ENCODE peak calls at places on chromosomes 7 and 10, in eight cellular contexts. F is activated gamma-delta T cell treated with anti-CD3 and anti-CD28 coated beads, Interleukin-2, amount 50 U/mL, for 16 hours; Q is SK-N-MC; C is GM23338; L is A549; K is cardiac muscle cell; M is neural crest cell; P is foreskin keratinocyte. E is an unnamed sample.

GRCh38 chr10:77702166-77702565 is 64.6 kb upstream of the KCNMA1 start:
- DNase-seq in K (peak), F (no peak), C (no peak), L (no peak), M (no peak), P (peak), Q (peak), E (no peak)

GRCh38 chr7:95886501-95887090 is 114.2 kb downstream of the DYNC1I1 start:
- DNase-seq in M (no peak), K (peak), Q (no peak), P (peak), C (peak), F (no peak), L (peak), E (no peak)

GRCh38 chr7:117827861-117828260 is 45.4 kb downstream of the CTTNBP2 start:
- DNase-seq in M (no peak), F (no peak), L (no peak), C (no peak), P (peak), Q (peak), K (no peak), E (no peak)

GRCh38 chr10:101838416-101838970 is 5.1 kb downstream of the KCNIP2 start:
- DNase-seq in C (no peak), K (no peak), F (no peak), L (no peak), Q (no peak), P (no peak), M (no peak), E (no peak)

GRCh38 chr7:45898241-45898640 is 10.0 kb downstream of the IGFBP1 start:
- DNase-seq in M (no peak), L (no peak), C (no peak), Q (no peak), K (no peak), P (no peak), F (no peak), E (no peak)

GRCh38 chr7:591856-592628 is 72.4 kb upstream of the PDGFA start:
- DNase-seq in F (no peak), L (no peak), Q (no peak), K (no peak), C (no peak), P (no peak), M (no peak), E (no peak)

GRCh38 chr10:77806511-77807157 is 119.9 kb downstream of the DLG5 start:
- DNase-seq in C (no peak), L (no peak), F (no peak), M (no peak), P (no peak), Q (no peak), K (no peak), E (no peak)

GRCh38 chr7:48454750-48455192 is 283.5 kb downstream of the ABCA13 start:
- DNase-seq in M (no peak), Q (no peak), K (no peak), L (no peak), C (peak), P (no peak), F (no peak), E (peak)

GRCh38 chr10:34589275-34589674 is 225.8 kb downstream of the PARD3 start:
- DNase-seq in F (no peak), P (no peak), K (no peak), C (no peak), L (no peak), Q (no peak), M (no peak), E (no peak)

GRCh38 chr10:96023168-96023567 is 20.2 kb upstream of the CCNJ start:
- DNase-seq in C (no peak), P (no peak), L (no peak), Q (no peak), F (no peak), M (no peak), K (no peak), E (no peak)

GRCh38 chr10:109902992-109903947 is 20.0 kb downstream of the XPNPEP1 start:
- DNase-seq in K (no peak), M (no peak), C (no peak), P (no peak), Q (no peak), L (no peak), F (no peak), E (no peak)

GRCh38 chr7:76155938-76156337 is 45.8 kb upstream of the SRRM3 start:
- DNase-seq in F (no peak), K (peak), C (no peak), P (peak), M (no peak), Q (no peak), L (no peak), E (no peak)

GRCh38 chr7:114102996-114103395 is 184.2 kb upstream of the PPP1R3A start:
- DNase-seq in F (no peak), K (no peak), Q (no peak), L (no peak), P (no peak), C (no peak), M (no peak), E (no peak)

GRCh38 chr7:98617051-98617959 is at the start of gene NPTX2:
- DNase-seq in L (no peak), F (no peak), P (no peak), K (peak), Q (no peak), C (peak), M (peak), E (peak)

GRCh38 chr10:78600740-78601139 is 468.0 kb upstream of the ZMIZ1 start:
- DNase-seq in M (no peak), L (no peak), F (no peak), K (peak), Q (no peak), P (peak), C (no peak), E (no peak)

GRCh38 chr7:91565499-91566331 is 301.5 kb downstream of the FZD1 start:
- DNase-seq in C (peak), K (no peak), M (no peak), Q (peak), F (no peak), L (no peak), P (no peak), E (peak)

GRCh38 chr10:79056361-79056735 is 12.4 kb upstream of the ZMIZ1 start:
- DNase-seq in M (no peak), K (no peak), F (no peak), Q (no peak), P (no peak), L (no peak), C (no peak), E (no peak)

GRCh38 chr7:111486472-111487142 is 75.7 kb downstream of the IMMP2L start:
- DNase-seq in Q (peak), K (peak), M (no peak), C (peak), P (peak), L (peak), F (no peak), E (peak)

GRCh38 chr7:28172976-28173375 is 7.6 kb downstream of the JAZF1 start:
- DNase-seq in F (no peak), C (no peak), K (no peak), M (no peak), P (no peak), Q (no peak), L (no peak), E (no peak)

GRCh38 chr10:11861341-11861740 is 38.2 kb downstream of the PROSER2 start:
- DNase-seq in M (no peak), L (no peak), F (no peak), Q (no peak), P (no peak), K (no peak), C (no peak), E (no peak)

GRCh38 chr7:28643369-28644340 is 231.3 kb downstream of the CREB5 start:
- DNase-seq in C (peak), L (no peak), K (no peak), M (no peak), F (no peak), P (no peak), Q (no peak), E (no peak)

GRCh38 chr7:133360201-133360600 is 107.3 kb downstream of the EXOC4 start:
- DNase-seq in L (no peak), C (peak), M (no peak), Q (no peak), P (no peak), F (no peak), K (no peak), E (no peak)

GRCh38 chr10:61286695-61287094 is 166.5 kb downstream of the TMEM26 start:
- DNase-seq in P (no peak), K (no peak), M (no peak), L (no peak), F (no peak), C (no peak), Q (no peak), E (no peak)

E was measured in SK-N-SH.